ENCODE peak calls at places on chromosome 13, in ten cellular contexts. One of them, this sample, is unnamed.

GRCh38 chr13:114064516-114065140 is 67.8 kb downstream of the RASA3 start:
- DNase-seq in upper lobe of right lung: no peak
- DNase-seq in B cell: no peak
- DNase-seq in GM06990: no peak
- DNase-seq in uterus: peak
- DNase-seq in AG09309: no peak
- DNase-seq in GM10248: no peak
- DNase-seq in HFFc6: no peak
- DNase-seq in cardiac fibroblast: peak
- DNase-seq in brain microvascular endothelial cell: no peak
- DNase-seq in this sample: no peak

GRCh38 chr13:94009696-94010095 is 469.8 kb downstream of the DCT start:
- DNase-seq in upper lobe of right lung: no peak
- DNase-seq in B cell: no peak
- DNase-seq in GM06990: no peak
- DNase-seq in uterus: no peak
- DNase-seq in AG09309: peak
- DNase-seq in GM10248: no peak
- DNase-seq in HFFc6: peak
- DNase-seq in cardiac fibroblast: peak
- DNase-seq in brain microvascular endothelial cell: peak
- DNase-seq in this sample: peak

GRCh38 chr13:94537740-94538630 is 58.0 kb downstream of the TGDS start:
- DNase-seq in upper lobe of right lung: no peak
- DNase-seq in B cell: no peak
- DNase-seq in GM06990: no peak
- DNase-seq in uterus: no peak
- DNase-seq in AG09309: no peak
- DNase-seq in GM10248: no peak
- DNase-seq in HFFc6: no peak
- DNase-seq in cardiac fibroblast: no peak
- DNase-seq in brain microvascular endothelial cell: no peak
- DNase-seq in this sample: no peak

GRCh38 chr13:54241719-54242118 is 1213.1 kb downstream of the OLFM4 start:
- DNase-seq in upper lobe of right lung: no peak
- DNase-seq in B cell: no peak
- DNase-seq in GM06990: no peak
- DNase-seq in uterus: no peak
- DNase-seq in AG09309: no peak
- DNase-seq in GM10248: no peak
- DNase-seq in HFFc6: no peak
- DNase-seq in cardiac fibroblast: no peak
- DNase-seq in brain microvascular endothelial cell: no peak
- DNase-seq in this sample: peak

GRCh38 chr13:101416181-101417042 is at the start of gene NALCN:
- DNase-seq in upper lobe of right lung: no peak
- DNase-seq in B cell: no peak
- DNase-seq in GM06990: no peak
- DNase-seq in uterus: no peak
- DNase-seq in AG09309: no peak
- DNase-seq in GM10248: no peak
- DNase-seq in HFFc6: no peak
- DNase-seq in cardiac fibroblast: no peak
- DNase-seq in brain microvascular endothelial cell: no peak
- DNase-seq in this sample: no peak

GRCh38 chr13:51494151-51494550 is 41.3 kb upstream of the INTS6 start:
- DNase-seq in upper lobe of right lung: no peak
- DNase-seq in B cell: no peak
- DNase-seq in GM06990: no peak
- DNase-seq in uterus: no peak
- DNase-seq in AG09309: no peak
- DNase-seq in GM10248: no peak
- DNase-seq in HFFc6: peak
- DNase-seq in cardiac fibroblast: peak
- DNase-seq in brain microvascular endothelial cell: peak
- DNase-seq in this sample: no peak

GRCh38 chr13:100811906-100812305 is 137.3 kb upstream of the TMTC4 start:
- DNase-seq in upper lobe of right lung: no peak
- DNase-seq in B cell: no peak
- DNase-seq in GM06990: no peak
- DNase-seq in uterus: no peak
- DNase-seq in AG09309: no peak
- DNase-seq in GM10248: no peak
- DNase-seq in HFFc6: no peak
- DNase-seq in cardiac fibroblast: no peak
- DNase-seq in brain microvascular endothelial cell: no peak
- DNase-seq in this sample: no peak

GRCh38 chr13:42760949-42761348 is 20.4 kb upstream of the FAM216B start:
- DNase-seq in upper lobe of right lung: no peak
- DNase-seq in B cell: no peak
- DNase-seq in GM06990: no peak
- DNase-seq in uterus: peak
- DNase-seq in AG09309: no peak
- DNase-seq in GM10248: no peak
- DNase-seq in HFFc6: no peak
- DNase-seq in cardiac fibroblast: peak
- DNase-seq in brain microvascular endothelial cell: peak
- DNase-seq in this sample: no peak

GRCh38 chr13:110646442-110647364 is 31.4 kb downstream of the NAXD start:
- DNase-seq in upper lobe of right lung: no peak
- DNase-seq in B cell: no peak
- DNase-seq in GM06990: no peak
- DNase-seq in uterus: no peak
- DNase-seq in AG09309: no peak
- DNase-seq in GM10248: no peak
- DNase-seq in HFFc6: no peak
- DNase-seq in cardiac fibroblast: no peak
- DNase-seq in brain microvascular endothelial cell: no peak
- DNase-seq in this sample: no peak

GRCh38 chr13:110645750-110646149 is 30.4 kb downstream of the NAXD start:
- DNase-seq in upper lobe of right lung: no peak
- DNase-seq in B cell: no peak
- DNase-seq in GM06990: no peak
- DNase-seq in uterus: no peak
- DNase-seq in AG09309: no peak
- DNase-seq in GM10248: no peak
- DNase-seq in HFFc6: no peak
- DNase-seq in cardiac fibroblast: no peak
- DNase-seq in brain microvascular endothelial cell: no peak
- DNase-seq in this sample: no peak

GRCh38 chr13:110643768-110644421 is 28.6 kb downstream of the NAXD start:
- DNase-seq in upper lobe of right lung: no peak
- DNase-seq in B cell: no peak
- DNase-seq in GM06990: no peak
- DNase-seq in uterus: no peak
- DNase-seq in AG09309: no peak
- DNase-seq in GM10248: no peak
- DNase-seq in HFFc6: no peak
- DNase-seq in cardiac fibroblast: no peak
- DNase-seq in brain microvascular endothelial cell: no peak
- DNase-seq in this sample: no peak

GRCh38 chr13:110643324-110643723 is 28.0 kb downstream of the NAXD start:
- DNase-seq in upper lobe of right lung: no peak
- DNase-seq in B cell: no peak
- DNase-seq in GM06990: no peak
- DNase-seq in uterus: no peak
- DNase-seq in AG09309: no peak
- DNase-seq in GM10248: no peak
- DNase-seq in HFFc6: no peak
- DNase-seq in cardiac fibroblast: no peak
- DNase-seq in brain microvascular endothelial cell: no peak
- DNase-seq in this sample: no peak

DNA sequence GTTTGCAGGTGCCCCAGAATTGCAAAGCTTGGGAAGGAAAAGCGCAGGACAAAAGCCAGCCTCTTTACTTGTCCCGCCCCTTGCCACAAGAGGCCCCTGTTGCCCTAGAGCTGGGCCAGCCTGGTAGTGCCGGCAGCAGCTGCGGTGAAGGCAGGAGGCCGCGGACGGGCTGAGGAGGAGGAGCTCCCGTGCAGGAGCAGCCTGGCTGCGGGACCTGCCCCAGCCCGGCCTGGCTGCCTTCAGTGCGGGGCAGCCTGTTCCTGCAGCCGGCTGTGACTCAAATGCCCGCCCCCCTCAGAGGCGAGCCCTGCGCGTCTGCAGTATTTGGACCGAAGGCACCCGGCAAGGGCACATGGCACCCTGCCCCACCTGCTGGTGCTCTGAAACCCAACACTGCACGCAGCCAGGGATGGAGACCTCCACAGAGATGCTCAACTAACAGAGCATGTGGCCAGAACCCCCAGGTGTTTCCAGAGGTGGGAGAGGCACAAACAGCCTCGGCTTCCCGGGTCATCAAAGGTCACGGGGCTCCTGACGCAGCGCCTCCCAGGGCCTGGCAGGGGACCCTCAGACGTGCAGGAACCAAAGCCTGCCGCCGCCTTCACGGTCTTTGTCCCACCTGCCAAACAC is 29.7 kb downstream of the NAXD start:
- DNase-seq in upper lobe of right lung: peak
- DNase-seq in B cell: peak
- DNase-seq in GM06990: no peak
- DNase-seq in uterus: peak
- DNase-seq in AG09309: peak
- DNase-seq in GM10248: peak
- DNase-seq in HFFc6: peak
- DNase-seq in cardiac fibroblast: peak
- DNase-seq in brain microvascular endothelial cell: peak
- DNase-seq in this sample: peak
- TF ChIP-seq CTCF in upper lobe of right lung: peak
- TF ChIP-seq CTCF in B cell: peak
- TF ChIP-seq CTCF in GM06990: peak
- TF ChIP-seq CTCF in uterus: peak
- TF ChIP-seq CTCF in AG09309: peak
- TF ChIP-seq CTCF in GM10248: peak
- TF ChIP-seq CTCF in HFFc6: peak
- TF ChIP-seq CTCF in cardiac fibroblast: peak
- TF ChIP-seq CTCF in brain microvascular endothelial cell: peak
- TF ChIP-seq CTCF in this sample: peak

DNA sequence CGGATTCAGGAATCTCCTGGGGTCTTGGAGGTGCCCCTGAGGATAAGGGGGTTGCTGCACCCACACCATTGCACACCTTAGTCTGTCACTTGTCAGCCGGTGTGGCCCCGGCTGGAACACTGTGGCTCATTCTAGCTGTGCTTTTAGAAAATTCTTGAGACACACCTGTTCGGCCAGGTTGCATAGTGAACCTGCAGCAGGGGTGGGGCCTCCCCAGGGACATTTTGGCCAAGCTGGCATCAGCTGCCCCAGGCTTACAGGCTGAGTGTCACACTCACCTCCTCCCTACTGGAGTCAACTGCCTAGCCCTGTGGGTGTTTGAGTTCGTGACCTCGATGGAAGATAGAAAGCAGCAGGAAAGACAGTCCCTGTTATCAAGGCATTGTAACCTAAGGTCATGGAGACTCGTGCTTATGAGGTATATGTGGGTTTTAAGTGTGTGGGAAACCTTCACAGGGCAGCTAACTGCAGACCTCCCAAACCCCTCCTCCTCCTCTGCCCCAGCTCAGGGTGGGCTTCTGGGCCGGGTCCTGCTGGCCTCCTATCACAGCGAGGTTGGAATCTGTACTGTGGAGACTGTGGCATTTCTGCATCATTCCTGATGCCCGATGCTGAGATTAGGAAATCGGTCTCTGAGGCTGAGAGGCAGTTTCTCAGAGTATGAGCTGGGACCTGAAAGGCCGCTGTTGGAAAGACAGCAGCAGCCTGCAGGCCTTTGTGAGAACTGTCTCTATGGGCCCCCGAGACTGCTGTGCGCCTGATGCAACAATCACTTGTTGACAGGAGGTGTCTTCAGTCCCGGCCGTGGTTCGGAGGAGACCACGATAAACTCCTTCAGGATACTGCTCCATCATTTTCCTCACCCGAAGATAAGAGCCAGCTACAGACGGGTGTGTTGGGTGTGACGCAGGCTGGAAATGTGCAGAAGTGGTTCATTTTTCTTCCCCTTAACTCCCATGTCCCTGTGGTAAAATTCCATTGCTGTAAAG is 72.2 kb downstream of the ATP11A start:
- DNase-seq in upper lobe of right lung: peak
- DNase-seq in B cell: no peak
- DNase-seq in GM06990: no peak
- DNase-seq in uterus: no peak
- DNase-seq in AG09309: peak
- DNase-seq in GM10248: no peak
- DNase-seq in HFFc6: no peak
- DNase-seq in cardiac fibroblast: peak
- DNase-seq in brain microvascular endothelial cell: no peak
- DNase-seq in this sample: no peak
- TF ChIP-seq CTCF in upper lobe of right lung: no peak
- TF ChIP-seq CTCF in B cell: no peak
- TF ChIP-seq CTCF in GM06990: no peak
- TF ChIP-seq CTCF in uterus: no peak
- TF ChIP-seq CTCF in AG09309: no peak
- TF ChIP-seq CTCF in GM10248: no peak
- TF ChIP-seq CTCF in HFFc6: no peak
- TF ChIP-seq CTCF in cardiac fibroblast: peak
- TF ChIP-seq CTCF in brain microvascular endothelial cell: no peak
- TF ChIP-seq CTCF in this sample: no peak

GRCh38 chr13:20869540-20869939 is 33.0 kb downstream of the XPO4 start:
- DNase-seq in upper lobe of right lung: no peak
- DNase-seq in B cell: no peak
- DNase-seq in GM06990: no peak
- DNase-seq in uterus: no peak
- DNase-seq in AG09309: no peak
- DNase-seq in GM10248: no peak
- DNase-seq in HFFc6: no peak
- DNase-seq in cardiac fibroblast: peak
- DNase-seq in brain microvascular endothelial cell: no peak
- DNase-seq in this sample: no peak

GRCh38 chr13:20873348-20873747 is 29.2 kb downstream of the XPO4 start:
- DNase-seq in upper lobe of right lung: no peak
- DNase-seq in B cell: no peak
- DNase-seq in GM06990: no peak
- DNase-seq in uterus: no peak
- DNase-seq in AG09309: peak
- DNase-seq in GM10248: no peak
- DNase-seq in HFFc6: peak
- DNase-seq in cardiac fibroblast: peak
- DNase-seq in brain microvascular endothelial cell: no peak
- DNase-seq in this sample: no peak

GRCh38 chr13:20867408-20867807 is 35.1 kb downstream of the XPO4 start:
- DNase-seq in upper lobe of right lung: no peak
- DNase-seq in B cell: no peak
- DNase-seq in GM06990: no peak
- DNase-seq in uterus: no peak
- DNase-seq in AG09309: no peak
- DNase-seq in GM10248: no peak
- DNase-seq in HFFc6: no peak
- DNase-seq in cardiac fibroblast: no peak
- DNase-seq in brain microvascular endothelial cell: no peak
- DNase-seq in this sample: no peak

DNA sequence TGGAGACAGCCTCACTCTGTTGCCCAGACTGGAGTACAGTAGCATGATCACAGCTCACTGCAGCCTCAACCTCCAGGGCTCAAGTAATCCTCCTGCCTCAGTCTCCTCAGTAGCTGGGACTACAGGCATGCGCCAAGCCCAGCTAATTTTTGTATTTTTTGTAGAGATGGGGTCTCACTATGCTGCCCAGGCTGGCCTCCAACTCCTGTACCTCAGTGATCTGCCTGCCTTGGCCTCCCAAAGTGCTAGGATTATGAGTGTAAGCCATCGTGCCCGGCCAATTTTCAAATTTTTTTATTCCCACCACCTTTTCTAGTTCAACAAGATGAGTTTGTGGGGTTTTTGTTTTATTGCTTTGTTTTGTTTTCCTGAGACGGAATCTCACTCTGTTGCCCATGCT is 31.7 kb downstream of the XPO4 start:
- DNase-seq in upper lobe of right lung: no peak
- DNase-seq in B cell: no peak
- DNase-seq in GM06990: no peak
- DNase-seq in uterus: no peak
- DNase-seq in AG09309: no peak
- DNase-seq in GM10248: no peak
- DNase-seq in HFFc6: no peak
- DNase-seq in cardiac fibroblast: no peak
- DNase-seq in brain microvascular endothelial cell: no peak
- DNase-seq in this sample: no peak
- TF ChIP-seq CTCF in upper lobe of right lung: no peak
- TF ChIP-seq CTCF in B cell: no peak
- TF ChIP-seq CTCF in GM06990: no peak
- TF ChIP-seq CTCF in uterus: no peak
- TF ChIP-seq CTCF in AG09309: no peak
- TF ChIP-seq CTCF in GM10248: no peak
- TF ChIP-seq CTCF in HFFc6: no peak
- TF ChIP-seq CTCF in cardiac fibroblast: no peak
- TF ChIP-seq CTCF in brain microvascular endothelial cell: no peak
- TF ChIP-seq CTCF in this sample: no peak

GRCh38 chr13:24540236-24541126 is 27.9 kb upstream of the PARP4 start:
- DNase-seq in upper lobe of right lung: no peak
- DNase-seq in B cell: peak
- DNase-seq in GM06990: no peak
- DNase-seq in uterus: no peak
- DNase-seq in AG09309: no peak
- DNase-seq in GM10248: peak
- DNase-seq in HFFc6: no peak
- DNase-seq in cardiac fibroblast: peak
- DNase-seq in brain microvascular endothelial cell: no peak
- DNase-seq in this sample: no peak
- TF ChIP-seq CTCF in upper lobe of right lung: no peak
- TF ChIP-seq CTCF in B cell: no peak
- TF ChIP-seq CTCF in GM06990: peak
- TF ChIP-seq CTCF in uterus: no peak
- TF ChIP-seq CTCF in AG09309: peak
- TF ChIP-seq CTCF in GM10248: peak
- TF ChIP-seq CTCF in HFFc6: peak
- TF ChIP-seq CTCF in cardiac fibroblast: peak
- TF ChIP-seq CTCF in brain microvascular endothelial cell: peak
- TF ChIP-seq CTCF in this sample: peak